ENCODE peak calls at places on chromosomes 2 and 18, in ten cellular contexts. V, I, U, F, A, E, H, P, Z and T are unnamed samples.
A peak's percentile ranks its signal among the peaks of the same experiment; 100 is the strongest.

GRCh38 chr2:71347517-71347916 is 15.9 kb downstream of the ZNF638 start:
- DNase-seq in H (no peak), E (no peak), F (no peak), V (no peak), I (no peak), P (peak; percentile 39), A (no peak), Z (no peak), U (no peak), T (peak; percentile 29)

GRCh38 chr2:205636549-205636948 is 45.8 kb upstream of the NRP2 start:
- DNase-seq in U (no peak), A (no peak), P (no peak), H (no peak), Z (no peak), F (no peak), I (no peak), E (no peak), V (no peak), T (no peak)

GRCh38 chr2:238231251-238231793 is 8.5 kb downstream of the HES6 start:
- DNase-seq in I (no peak), V (peak; percentile 79), A (no peak), E (peak; percentile 94), Z (peak; percentile 88), P (peak; percentile 73), U (peak; percentile 78), F (no peak), H (no peak), T (peak; percentile 61)

GRCh38 chr2:173898178-173898668 is 67.0 kb downstream of the SP3 start:
- DNase-seq in U (no peak), E (no peak), Z (no peak), H (no peak), A (no peak), P (peak; percentile 10), V (no peak), F (peak; percentile 72), I (no peak), T (no peak)

GRCh38 chr2:217798191-217798590 is 204.6 kb downstream of the TNS1 start:
- DNase-seq in H (no peak), F (no peak), U (no peak), V (no peak), Z (no peak), I (no peak), E (no peak), A (no peak), P (no peak), T (peak; percentile 20)

GRCh38 chr18:54981076-54981475 is 21.8 kb upstream of the CCDC68 start:
- DNase-seq in V (no peak), Z (no peak), E (no peak), F (no peak), P (no peak), U (no peak), A (no peak), I (no peak), H (no peak), T (no peak)

GRCh38 chr2:199933466-199933865 is 21.8 kb downstream of the TYW5 start:
- DNase-seq in E (no peak), I (no peak), V (no peak), U (no peak), H (no peak), A (no peak), P (peak; percentile 51), F (no peak), Z (no peak), T (peak; percentile 44)

GRCh38 chr2:8009010-8009597 is 672.8 kb upstream of the ID2 start:
- DNase-seq in E (no peak), U (no peak), I (no peak), A (no peak), P (no peak), H (no peak), V (no peak), Z (no peak), F (no peak), T (peak; percentile 14)

GRCh38 chr2:134460583-134460998 is 206.7 kb downstream of the MGAT5 start:
- DNase-seq in A (peak; percentile 65), U (peak; percentile 43), V (peak; percentile 46), Z (peak; percentile 66), E (peak; percentile 83), P (peak; percentile 60), H (no peak), F (peak; percentile 6), I (peak; percentile 73), T (peak; percentile 51)

GRCh38 chr2:232338759-232339106 is 39.8 kb upstream of the ALPP start:
- DNase-seq in I (no peak), V (no peak), F (no peak), U (no peak), A (no peak), E (peak; percentile 72), Z (peak; percentile 10), H (no peak), P (no peak), T (no peak)

GRCh38 chr2:64975232-64975791 is 13.9 kb upstream of the SLC1A4 start:
- DNase-seq in A (no peak), H (peak; percentile 88), I (no peak), U (no peak), V (peak; percentile 70), Z (peak; percentile 79), P (peak; percentile 41), F (no peak), E (no peak), T (peak; percentile 25)

GRCh38 chr18:7616661-7617060 is 49.5 kb downstream of the PTPRM start:
- DNase-seq in V (peak; percentile 73), H (no peak), U (no peak), F (no peak), A (no peak), Z (peak; percentile 86), I (no peak), P (peak; percentile 41), E (no peak), T (no peak)

GRCh38 chr2:10914272-10914693 is 2.5 kb downstream of the KCNF1 start:
- DNase-seq in H (no peak), V (no peak), P (no peak), U (no peak), Z (no peak), I (no peak), A (no peak), E (peak; percentile 51), F (no peak), T (no peak)

GRCh38 chr2:239211391-239212094 is 189.3 kb downstream of the HDAC4 start:
- DNase-seq in E (no peak), F (no peak), V (no peak), A (no peak), I (no peak), P (no peak), Z (no peak), U (no peak), H (no peak), T (peak; percentile 85)

GRCh38 chr2:146412625-146413024 is 1432.2 kb upstream of the ACVR2A start:
- DNase-seq in F (no peak), Z (no peak), E (peak; percentile 61), P (no peak), V (no peak), I (no peak), H (no peak), U (no peak), A (no peak), T (no peak)

GRCh38 chr2:12834239-12834638 is 117.5 kb downstream of the TRIB2 start:
- DNase-seq in F (no peak), A (no peak), H (no peak), Z (no peak), U (no peak), P (no peak), E (no peak), I (no peak), V (no peak), T (no peak)

GRCh38 chr2:29916571-29916970 is 4.8 kb downstream of the ALK start:
- DNase-seq in V (no peak), H (no peak), P (no peak), A (no peak), U (no peak), Z (no peak), I (no peak), E (no peak), F (no peak), T (no peak)

GRCh38 chr2:66872056-66872821 is 437.3 kb downstream of the MEIS1 start:
- DNase-seq in U (no peak), E (no peak), P (peak; percentile 81), Z (no peak), F (no peak), I (no peak), V (no peak), A (no peak), H (no peak), T (peak; percentile 38)

GRCh38 chr2:219514196-219514761 is at the start of gene ASIC4:
- DNase-seq in I (no peak), P (peak; percentile 12), E (no peak), H (no peak), F (no peak), V (peak; percentile 23), U (no peak), A (no peak), Z (no peak), T (no peak)

GRCh38 chr2:231743376-231744116 is 35.2 kb downstream of the PTMA start:
- DNase-seq in U (no peak), F (no peak), V (no peak), I (no peak), P (no peak), Z (no peak), H (no peak), E (no peak), A (no peak), T (no peak)

GRCh38 chr18:28147674-28148171 is 29.2 kb downstream of the CDH2 start:
- DNase-seq in P (peak; percentile 90), F (no peak), A (no peak), I (no peak), E (no peak), V (no peak), Z (no peak), U (no peak), H (no peak), T (peak; percentile 98)

GRCh38 chr2:79580175-79580574 is 67.3 kb downstream of the CTNNA2 start:
- DNase-seq in H (no peak), Z (no peak), F (no peak), A (no peak), P (no peak), V (no peak), E (no peak), I (no peak), U (no peak), T (no peak)

GRCh38 chr18:70169747-70170146 is 35.7 kb downstream of the RTTN start:
- DNase-seq in E (no peak), V (no peak), I (no peak), F (no peak), P (no peak), A (no peak), U (no peak), Z (no peak), H (no peak), T (no peak)

GRCh38 chr2:214069254-214069653 is 341.6 kb upstream of the VWC2L start:
- DNase-seq in U (no peak), A (no peak), I (no peak), E (no peak), H (peak; percentile 71), V (no peak), Z (no peak), F (no peak), P (peak; percentile 83), T (peak; percentile 80)

GRCh38 chr2:146038014-146038413 is 1518.1 kb upstream of the ZEB2 start:
- DNase-seq in E (no peak), V (no peak), H (no peak), F (no peak), A (no peak), I (no peak), Z (no peak), U (no peak), P (no peak), T (no peak)

GRCh38 chr2:96903809-96904208 is 33.9 kb upstream of the SEMA4C start:
- DNase-seq in I (no peak), F (no peak), U (no peak), P (no peak), Z (no peak), V (no peak), H (no peak), A (no peak), E (no peak), T (no peak)

GRCh38 chr18:3594760-3595241 is 144.8 kb downstream of the TGIF1 start:
- DNase-seq in A (no peak), H (no peak), I (no peak), U (no peak), P (peak; percentile 69), V (no peak), F (no peak), E (no peak), Z (no peak), T (peak; percentile 84)

GRCh38 chr18:79645291-79645983 is 34.2 kb upstream of the CTDP1 start:
- DNase-seq in A (no peak), E (no peak), U (no peak), H (no peak), Z (no peak), V (no peak), F (peak; percentile 97), P (no peak), I (no peak), T (no peak)